ENCODE peak calls at places on chromosome 13, in five cellular contexts. One of them, this sample, is unnamed.
A peak's percentile ranks its signal among the peaks of the same experiment; 100 is the strongest.

GRCh38 chr13:75181906-75182305 is 300.1 kb downstream of the TBC1D4 start:
- DNase-seq in cardiac fibroblast: peak; percentile 90
- DNase-seq in iPS DF 6.9: no peak
- DNase-seq in neural progenitor cell: no peak
- DNase-seq in ELR: peak; percentile 88
- DNase-seq in this sample: no peak

GRCh38 chr13:35512271-35512920 is 35.9 kb upstream of the MAB21L1 start:
- DNase-seq in cardiac fibroblast: peak; percentile 95
- DNase-seq in iPS DF 6.9: no peak
- DNase-seq in neural progenitor cell: no peak
- DNase-seq in ELR: peak; percentile 96
- DNase-seq in this sample: no peak

GRCh38 chr13:44249439-44249838 is 124.2 kb upstream of the SERP2 start:
- DNase-seq in neural progenitor cell: no peak
- DNase-seq in iPS DF 6.9: no peak
- DNase-seq in ELR: no peak
- DNase-seq in cardiac fibroblast: peak; percentile 86
- DNase-seq in this sample: no peak

GRCh38 chr13:98581971-98582702 is 5.2 kb upstream of the STK24 start:
- DNase-seq in ELR: peak; percentile 75
- DNase-seq in iPS DF 6.9: no peak
- DNase-seq in cardiac fibroblast: peak; percentile 51
- DNase-seq in neural progenitor cell: no peak
- DNase-seq in this sample: no peak

GRCh38 chr13:95906999-95907398 is 146.2 kb downstream of the UGGT2 start:
- DNase-seq in cardiac fibroblast: no peak
- DNase-seq in neural progenitor cell: no peak
- DNase-seq in iPS DF 6.9: no peak
- DNase-seq in ELR: no peak
- DNase-seq in this sample: no peak

GRCh38 chr13:32538234-32538620 is 368 bp downstream of the N4BP2L2 start:
- DNase-seq in neural progenitor cell: peak; percentile 66
- DNase-seq in cardiac fibroblast: peak; percentile 51
- DNase-seq in iPS DF 6.9: no peak
- DNase-seq in ELR: peak; percentile 66
- DNase-seq in this sample: peak; percentile 14

GRCh38 chr13:32298695-32299094 is 16.5 kb downstream of the ZAR1L start:
- DNase-seq in iPS DF 6.9: no peak
- DNase-seq in cardiac fibroblast: no peak
- DNase-seq in neural progenitor cell: no peak
- DNase-seq in ELR: no peak
- DNase-seq in this sample: no peak

GRCh38 chr13:46622918-46623256 is 69.9 kb downstream of the LRCH1 start:
- DNase-seq in neural progenitor cell: no peak
- DNase-seq in cardiac fibroblast: peak; percentile 88
- DNase-seq in ELR: peak; percentile 29
- DNase-seq in iPS DF 6.9: no peak
- DNase-seq in this sample: no peak

GRCh38 chr13:51758691-51759090 is 45.3 kb downstream of the DHRS12 start:
- DNase-seq in iPS DF 6.9: no peak
- DNase-seq in ELR: peak; percentile 50
- DNase-seq in cardiac fibroblast: no peak
- DNase-seq in neural progenitor cell: no peak
- DNase-seq in this sample: no peak

GRCh38 chr13:48029859-48030258 is 7.7 kb upstream of the NUDT15 start:
- DNase-seq in ELR: no peak
- DNase-seq in neural progenitor cell: no peak
- DNase-seq in iPS DF 6.9: no peak
- DNase-seq in cardiac fibroblast: no peak
- DNase-seq in this sample: no peak

GRCh38 chr13:106537521-106537920 is 2.1 kb upstream of the EFNB2 start:
- DNase-seq in neural progenitor cell: no peak
- DNase-seq in iPS DF 6.9: no peak
- DNase-seq in ELR: no peak
- DNase-seq in cardiac fibroblast: no peak
- DNase-seq in this sample: no peak

GRCh38 chr13:25910243-25910642 is 141.6 kb downstream of the SHISA2 start:
- DNase-seq in iPS DF 6.9: no peak
- DNase-seq in neural progenitor cell: peak; percentile 57
- DNase-seq in cardiac fibroblast: no peak
- DNase-seq in ELR: no peak
- DNase-seq in this sample: no peak

GRCh38 chr13:26471807-26472206 is 85.7 kb upstream of the WASF3 start:
- DNase-seq in ELR: no peak
- DNase-seq in neural progenitor cell: no peak
- DNase-seq in iPS DF 6.9: no peak
- DNase-seq in cardiac fibroblast: no peak
- DNase-seq in this sample: no peak

GRCh38 chr13:113451951-113452421 is 1.3 kb downstream of the ADPRHL1 start:
- DNase-seq in neural progenitor cell: no peak
- DNase-seq in iPS DF 6.9: no peak
- DNase-seq in cardiac fibroblast: peak; percentile 23
- DNase-seq in ELR: no peak
- DNase-seq in this sample: no peak

GRCh38 chr13:26342898-26343297 is 89.0 kb downstream of the CDK8 start:
- DNase-seq in ELR: no peak
- DNase-seq in neural progenitor cell: no peak
- DNase-seq in cardiac fibroblast: no peak
- DNase-seq in iPS DF 6.9: no peak
- DNase-seq in this sample: no peak

GRCh38 chr13:35164324-35164932 is 222.4 kb downstream of the NBEA start:
- DNase-seq in neural progenitor cell: peak; percentile 46
- DNase-seq in cardiac fibroblast: peak; percentile 59
- DNase-seq in ELR: peak; percentile 65
- DNase-seq in iPS DF 6.9: no peak
- DNase-seq in this sample: no peak

GRCh38 chr13:33931397-33931987 is 113.5 kb downstream of the RFC3 start:
- DNase-seq in ELR: peak; percentile 73
- DNase-seq in cardiac fibroblast: peak; percentile 65
- DNase-seq in iPS DF 6.9: no peak
- DNase-seq in neural progenitor cell: peak; percentile 73
- DNase-seq in this sample: peak; percentile 13

GRCh38 chr13:90365130-90365529 is 982.4 kb upstream of the MIR17HG start:
- DNase-seq in cardiac fibroblast: peak; percentile 67
- DNase-seq in neural progenitor cell: no peak
- DNase-seq in ELR: peak; percentile 38
- DNase-seq in iPS DF 6.9: no peak
- DNase-seq in this sample: no peak

GRCh38 chr13:37127706-37128241 is 22.3 kb upstream of the CSNK1A1L start:
- DNase-seq in ELR: peak; percentile 43
- DNase-seq in iPS DF 6.9: no peak
- DNase-seq in cardiac fibroblast: peak; percentile 95
- DNase-seq in neural progenitor cell: no peak
- DNase-seq in this sample: no peak

GRCh38 chr13:48532146-48532472 is 771 bp downstream of the RCBTB2 start:
- DNase-seq in ELR: peak; percentile 61
- DNase-seq in neural progenitor cell: peak; percentile 63
- DNase-seq in cardiac fibroblast: peak; percentile 67
- DNase-seq in iPS DF 6.9: no peak
- DNase-seq in this sample: no peak

GRCh38 chr13:94251801-94252200 is 227.7 kb downstream of the DCT start:
- DNase-seq in iPS DF 6.9: no peak
- DNase-seq in ELR: no peak
- DNase-seq in cardiac fibroblast: peak; percentile 77
- DNase-seq in neural progenitor cell: no peak
- DNase-seq in this sample: no peak

GRCh38 chr13:65959305-65959704 is 1270.8 kb downstream of the PCDH9 start:
- DNase-seq in cardiac fibroblast: peak; percentile 12
- DNase-seq in ELR: peak; percentile 94
- DNase-seq in iPS DF 6.9: no peak
- DNase-seq in neural progenitor cell: no peak
- DNase-seq in this sample: no peak

GRCh38 chr13:34913040-34913439 is 29.0 kb upstream of the NBEA start:
- DNase-seq in cardiac fibroblast: peak; percentile 15
- DNase-seq in iPS DF 6.9: no peak
- DNase-seq in neural progenitor cell: peak; percentile 71
- DNase-seq in ELR: peak; percentile 12
- DNase-seq in this sample: no peak

This sample was measured in neural crest cell.